ENCODE peak calls at places on chromosomes 5 and 9, in nine cellular contexts. A, B, U, Z, W, J, G, D and Q are unnamed samples.

GRCh38 chr9:86187121-86187520 is 72.3 kb downstream of the C9orf153 start:
- DNase-seq in G (no peak), W (no peak), D (no peak), A (no peak), U (no peak), B (no peak), J (no peak), Z (no peak), Q (no peak)

GRCh38 chr9:37801287-37801850 is 772 bp downstream of the DCAF10 start:
- DNase-seq in J (peak; percentile 29), G (no peak), D (peak; percentile 32), B (no peak), A (peak; percentile 57), U (peak; percentile 9), Z (no peak), W (no peak), Q (peak; percentile 15)

GRCh38 chr9:15909297-15909696 is 356.5 kb downstream of the CCDC171 start:
- DNase-seq in B (no peak), J (peak; percentile 91), W (no peak), G (no peak), U (peak; percentile 85), Z (no peak), A (no peak), D (no peak), Q (peak; percentile 63)

GRCh38 chr5:609506-609905 is 2.6 kb upstream of the CEP72 start:
- DNase-seq in B (no peak), G (no peak), D (no peak), W (no peak), U (no peak), J (no peak), Z (no peak), A (no peak), Q (no peak)

GRCh38 chr5:142894749-142895148 is 124.6 kb downstream of the ARHGAP26 start:
- DNase-seq in W (no peak), D (no peak), U (peak; percentile 90), J (peak; percentile 46), Z (no peak), B (peak; percentile 43), A (no peak), G (no peak), Q (peak; percentile 67)

GRCh38 chr5:126814721-126815404 is 37.9 kb downstream of the LMNB1 start:
- DNase-seq in J (peak; percentile 51), Z (no peak), B (no peak), A (no peak), D (no peak), W (no peak), G (no peak), U (peak; percentile 48), Q (peak; percentile 53)

GRCh38 chr5:40381676-40382363 is 297.9 kb upstream of the PTGER4 start:
- DNase-seq in W (no peak), G (no peak), U (no peak), Z (no peak), D (no peak), J (no peak), B (no peak), A (no peak), Q (peak; percentile 64)

GRCh38 chr9:38342096-38342495 is 50.4 kb upstream of the ALDH1B1 start:
- DNase-seq in W (no peak), B (no peak), D (no peak), U (peak; percentile 58), J (no peak), G (no peak), Z (no peak), A (no peak), Q (peak; percentile 12)

GRCh38 chr5:177366528-177367322 is 9.0 kb downstream of the RGS14 start:
- DNase-seq in G (peak; percentile 95), J (peak; percentile 91), A (peak; percentile 94), B (peak; percentile 91), Z (peak; percentile 31), D (peak; percentile 96), W (no peak), U (peak; percentile 77), Q (peak; percentile 73)

GRCh38 chr9:115264333-115264732 is 146.4 kb upstream of the TNC start:
- DNase-seq in J (peak; percentile 13), D (no peak), G (no peak), Z (no peak), W (no peak), B (no peak), A (no peak), U (peak; percentile 81), Q (peak; percentile 53)

GRCh38 chr5:61277781-61278180 is 54.3 kb upstream of the ZSWIM6 start:
- DNase-seq in Z (no peak), W (no peak), U (no peak), D (no peak), B (no peak), G (no peak), A (no peak), J (no peak), Q (no peak)

GRCh38 chr5:61275841-61276240 is 56.2 kb upstream of the ZSWIM6 start:
- DNase-seq in D (no peak), U (peak; percentile 76), B (peak; percentile 52), Z (no peak), J (peak; percentile 67), W (peak; percentile 36), A (peak; percentile 71), G (no peak), Q (peak; percentile 86)

GRCh38 chr5:61279725-61280124 is 52.3 kb upstream of the ZSWIM6 start:
- DNase-seq in U (no peak), B (no peak), Z (no peak), A (no peak), W (no peak), D (no peak), G (no peak), J (no peak), Q (no peak)

GRCh38 chr5:61274561-61274960 is 57.5 kb upstream of the ZSWIM6 start:
- DNase-seq in A (no peak), G (no peak), J (peak; percentile 55), Z (no peak), D (no peak), W (no peak), B (no peak), U (peak; percentile 83), Q (peak; percentile 34)

GRCh38 chr5:61277190-61277589 is 54.9 kb upstream of the ZSWIM6 start:
- DNase-seq in D (no peak), J (peak; percentile 75), B (peak; percentile 20), W (peak; percentile 13), G (no peak), Z (no peak), U (peak; percentile 56), A (no peak), Q (peak; percentile 46)
- TF ChIP-seq CTCF in D (peak; percentile 5), J (peak; percentile 21), B (peak; percentile 38), W (peak; percentile 48), G (no peak), Z (peak; percentile 44), U (peak; percentile 50), A (no peak), Q (peak; percentile 29)

GRCh38 chr5:159978358-159978757 is 30.6 kb upstream of the TTC1 start:
- DNase-seq in W (no peak), A (no peak), J (no peak), B (no peak), D (no peak), U (no peak), Z (no peak), G (no peak), Q (no peak)

GRCh38 chr5:159971931-159972461 is 36.9 kb upstream of the TTC1 start:
- DNase-seq in A (no peak), G (no peak), U (no peak), W (no peak), Z (no peak), B (no peak), D (no peak), J (peak; percentile 13), Q (no peak)

GRCh38 chr5:159976921-159977320 is 32.0 kb upstream of the TTC1 start:
- DNase-seq in W (no peak), D (no peak), Z (no peak), J (no peak), G (no peak), A (no peak), U (no peak), B (no peak), Q (no peak)

GRCh38 chr5:159972538-159973362 is 36.2 kb upstream of the TTC1 start:
- DNase-seq in A (no peak), W (no peak), Z (no peak), B (no peak), G (no peak), U (no peak), D (no peak), J (no peak), Q (no peak)

DNA sequence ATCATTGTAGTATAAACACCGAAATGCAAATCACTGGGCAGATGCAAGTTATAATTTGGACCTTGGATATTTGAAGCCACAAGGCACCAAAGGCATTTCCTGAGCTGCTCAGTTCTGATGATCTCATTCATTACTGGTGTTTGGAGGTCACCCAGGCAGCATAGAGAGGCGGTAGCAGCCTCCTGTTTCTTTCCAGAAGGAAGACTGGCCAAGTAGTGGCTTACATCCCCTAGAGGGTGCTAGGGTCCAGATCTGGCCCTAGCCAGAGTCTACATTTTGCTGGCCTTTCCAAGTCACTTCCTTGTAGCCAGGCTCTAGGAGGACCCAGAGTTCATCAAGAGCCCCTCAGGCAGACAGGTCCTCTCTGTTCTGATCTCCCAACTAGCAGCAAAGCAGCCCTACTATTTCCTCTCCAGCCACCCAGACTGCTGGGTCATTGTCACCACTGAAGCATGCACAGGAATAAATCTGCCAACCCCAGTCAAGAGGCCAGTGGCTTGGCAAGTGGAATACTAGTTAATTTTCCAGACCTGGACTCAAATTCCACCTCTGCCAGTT is 33.4 kb upstream of the TTC1 start:
- DNase-seq in Z (peak; percentile 65), U (peak; percentile 97), B (peak; percentile 27), W (peak; percentile 91), G (no peak), A (no peak), J (peak; percentile 93), D (no peak), Q (peak; percentile 89)
- H3K4me3 ChIP-seq in Z (no peak overlapping the region), U (no peak overlapping the region), B (no peak overlapping the region), W (no peak overlapping the region), G (no peak overlapping the region), A (no peak overlapping the region), J (no peak overlapping the region), D (no peak overlapping the region), Q (no peak overlapping the region)

GRCh38 chr9:88920645-88921044 is 70.6 kb upstream of the S1PR3 start:
- DNase-seq in B (no peak), U (no peak), J (no peak), W (no peak), D (no peak), A (no peak), Z (no peak), G (no peak), Q (no peak)
- TF ChIP-seq CTCF in B (no peak), U (no peak), J (no peak), W (no peak), D (no peak), A (no peak), Z (no peak), G (no peak), Q (no peak)

DNA sequence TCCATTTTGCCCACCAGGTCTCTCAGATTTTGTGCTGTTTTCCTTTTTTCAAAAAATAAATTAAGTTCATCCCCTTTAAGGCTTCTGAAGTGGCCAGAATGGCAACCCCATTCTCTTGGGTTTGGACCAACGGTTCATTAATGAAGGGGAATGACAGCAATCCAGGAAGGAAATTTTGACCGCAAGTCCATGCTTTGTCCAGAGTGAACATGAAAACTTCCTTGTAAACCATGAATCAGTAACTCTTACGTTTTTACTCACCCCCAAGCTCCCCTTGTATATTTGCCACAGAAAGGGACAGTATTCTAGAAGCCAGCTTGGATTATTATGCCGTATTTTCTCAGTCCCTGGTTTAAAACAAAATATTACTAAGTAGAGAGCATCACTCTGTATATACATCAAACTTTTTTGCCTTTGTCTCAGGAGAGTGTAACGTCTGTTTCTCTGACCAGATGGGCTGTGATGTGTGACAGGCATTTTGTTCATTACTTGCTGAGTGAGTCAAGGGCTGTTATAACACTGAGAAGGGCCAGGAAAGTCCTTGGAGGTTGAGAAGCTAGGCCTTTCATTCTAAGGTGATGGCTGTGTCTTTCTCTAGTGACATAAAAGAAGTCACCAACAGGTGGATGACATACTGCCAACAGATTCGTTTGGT is 148.2 kb downstream of the SMARCA2 start:
- DNase-seq in J (no peak), D (no peak), W (no peak), G (no peak), U (peak; percentile 21), Z (peak; percentile 57), A (no peak), B (no peak), Q (peak; percentile 60)
- H3K4me3 ChIP-seq in J (no peak overlapping the region), D (no peak overlapping the region), W (no peak overlapping the region), G (no peak overlapping the region), U (no peak overlapping the region), Z (no peak overlapping the region), A (no peak overlapping the region), B (no peak overlapping the region), Q (no peak overlapping the region)